ENCODE peak calls at places on chromosomes 16 and 17, in four cellular contexts. Z, W, P and M are unnamed samples.

GRCh38 chr17:27466376-27466747 is 10.1 kb downstream of the KSR1 start:
- DNase-seq in Z (no peak), W (peak; percentile 36), P (peak; percentile 54), M (no peak)

GRCh38 chr17:72360386-72360940 is 239.6 kb downstream of the SOX9 start:
- DNase-seq in Z (no peak), W (no peak), P (no peak), M (no peak)

GRCh38 chr16:81170824-81171223 is 67.7 kb upstream of the BCO1 start:
- DNase-seq in Z (no peak), W (no peak), P (no peak), M (no peak)

GRCh38 chr17:60153606-60154355 is 4.0 kb downstream of the CA4 start:
- DNase-seq in Z (no peak), W (no peak), P (peak; percentile 28), M (no peak)

GRCh38 chr17:79808763-79809529 is 12.1 kb upstream of the CBX8 start:
- DNase-seq in Z (no peak), W (no peak), P (no peak), M (peak; percentile 36)

GRCh38 chr16:83826146-83826913 is 18.6 kb downstream of the HSBP1 start:
- DNase-seq in Z (peak; percentile 80), W (peak; percentile 65), P (peak; percentile 91), M (peak; percentile 88)

GRCh38 chr16:2184346-2184745 is 12.1 kb downstream of the CASKIN1 start:
- DNase-seq in Z (no peak), W (no peak), P (no peak), M (no peak)

GRCh38 chr17:16986391-16986790 is 14.5 kb upstream of the TNFRSF13B start:
- DNase-seq in Z (no peak), W (no peak), P (no peak), M (no peak)

GRCh38 chr17:10646393-10646990 is 10.6 kb downstream of the MYH3 start:
- DNase-seq in Z (peak; percentile 67), W (peak; percentile 64), P (no peak), M (no peak)

GRCh38 chr17:35079547-35079946 is 16.0 kb upstream of the RFFL start:
- DNase-seq in Z (no peak), W (no peak), P (no peak), M (no peak)

GRCh38 chr17:29458066-29458465 is 67.9 kb downstream of the TAOK1 start:
- DNase-seq in Z (no peak), W (no peak), P (no peak), M (no peak)

GRCh38 chr17:77800832-77801231 is 157.7 kb upstream of the TNRC6C start:
- DNase-seq in Z (no peak), W (no peak), P (no peak), M (no peak)

GRCh38 chr17:9817086-9817485 is 4.8 kb downstream of the GSG1L2 start:
- DNase-seq in Z (no peak), W (no peak), P (no peak), M (peak; percentile 36)

GRCh38 chr16:77410449-77410848 is 24.4 kb downstream of the ADAMTS18 start:
- DNase-seq in Z (no peak), W (no peak), P (no peak), M (no peak)

GRCh38 chr17:75548839-75549238 is 23.3 kb downstream of the LLGL2 start:
- DNase-seq in Z (no peak), W (no peak), P (no peak), M (no peak)

GRCh38 chr17:29665480-29665807 is 42.7 kb upstream of the CORO6 start:
- DNase-seq in Z (no peak), W (no peak), P (no peak), M (no peak)

GRCh38 chr16:85592700-85593502 is 20.2 kb upstream of the GSE1 start:
- DNase-seq in Z (no peak), W (no peak), P (no peak), M (no peak)

GRCh38 chr16:3656491-3657468 is 2.3 kb downstream of the DNASE1 start:
- DNase-seq in Z (no peak), W (no peak), P (peak; percentile 43), M (no peak)

GRCh38 chr16:30867747-30868146 is 26.1 kb downstream of the BCL7C start:
- DNase-seq in Z (no peak), W (no peak), P (no peak), M (no peak)

GRCh38 chr16:11698271-11698689 is 30.0 kb downstream of the SNN start:
- DNase-seq in Z (no peak), W (no peak), P (no peak), M (no peak)

GRCh38 chr17:30031214-30031869 is 85.3 kb upstream of the NSRP1 start:
- DNase-seq in Z (no peak), W (no peak), P (no peak), M (no peak)

GRCh38 chr17:18093616-18094408 is 6.1 kb downstream of the DRG2 start:
- DNase-seq in Z (peak; percentile 45), W (peak; percentile 50), P (no peak), M (no peak)

GRCh38 chr17:58275417-58275816 is 5.3 kb downstream of the MPO start:
- DNase-seq in Z (no peak), W (no peak), P (no peak), M (no peak)

GRCh38 chr17:8051831-8052230 is 13.0 kb downstream of the ALOX15B start:
- DNase-seq in Z (no peak), W (no peak), P (peak; percentile 34), M (no peak)

GRCh38 chr16:80467961-80468360 is 72.8 kb upstream of the DYNLRB2 start:
- DNase-seq in Z (no peak), W (no peak), P (no peak), M (no peak)

GRCh38 chr16:25108054-25108453 is 3.5 kb upstream of the LCMT1 start:
- DNase-seq in Z (no peak), W (no peak), P (no peak), M (no peak)

GRCh38 chr16:86862596-86862995 is 284.2 kb downstream of the FOXL1 start:
- DNase-seq in Z (peak; percentile 20), W (peak; percentile 80), P (no peak), M (no peak)

GRCh38 chr16:69662901-69663300 is 63.5 kb downstream of the NQO1 start:
- DNase-seq in Z (no peak), W (peak; percentile 52), P (no peak), M (no peak)
- H3K36me3 ChIP-seq in Z (peaks cover 74% of the 10 kb centered on the region), W (peaks cover 5% of the 10 kb centered on the region), P (peaks cover 64% of the 10 kb centered on the region), M (no peaks in the 10 kb centered on the region)

GRCh38 chr16:70765491-70765890 is 35.5 kb downstream of the VAC14 start:
- DNase-seq in Z (no peak), W (no peak), P (no peak), M (no peak)
- H3K36me3 ChIP-seq in Z (peaks cover 21% of the 10 kb centered on the region), W (no peaks in the 10 kb centered on the region), P (peaks cover 43% of the 10 kb centered on the region), M (peaks cover 52% of the 10 kb centered on the region)

DNA sequence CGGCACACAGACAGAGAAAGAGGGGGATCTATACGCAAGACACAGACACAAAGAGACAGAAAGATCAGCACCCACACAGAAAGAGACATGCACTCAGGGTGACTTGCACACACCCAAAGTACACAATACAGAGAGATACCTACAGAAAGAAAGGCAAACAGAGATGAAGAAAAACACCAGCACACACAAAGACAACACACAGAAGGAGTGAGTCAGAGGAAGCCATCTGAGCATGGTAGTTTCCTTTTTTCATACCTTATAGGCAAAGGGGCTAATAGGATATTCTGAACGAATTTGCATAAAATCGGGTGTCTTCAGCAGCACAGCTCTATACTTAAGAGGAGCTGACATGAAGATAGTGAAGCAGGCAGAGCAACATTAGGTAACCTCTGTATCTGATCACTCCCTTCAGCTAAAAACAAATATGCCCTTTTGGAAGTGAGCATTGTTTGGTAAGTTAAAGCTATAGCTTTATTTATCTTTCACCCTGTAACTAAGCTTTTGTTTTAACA is 198.6 kb downstream of the AATF start:
- DNase-seq in Z (no peak), W (peak; percentile 81), P (no peak), M (no peak)
- H3K36me3 ChIP-seq in Z (peaks cover 11% of the 10 kb centered on the region), W (peaks cover 5% of the 10 kb centered on the region), P (peaks cover 12% of the 10 kb centered on the region), M (peaks cover 19% of the 10 kb centered on the region)

DNA sequence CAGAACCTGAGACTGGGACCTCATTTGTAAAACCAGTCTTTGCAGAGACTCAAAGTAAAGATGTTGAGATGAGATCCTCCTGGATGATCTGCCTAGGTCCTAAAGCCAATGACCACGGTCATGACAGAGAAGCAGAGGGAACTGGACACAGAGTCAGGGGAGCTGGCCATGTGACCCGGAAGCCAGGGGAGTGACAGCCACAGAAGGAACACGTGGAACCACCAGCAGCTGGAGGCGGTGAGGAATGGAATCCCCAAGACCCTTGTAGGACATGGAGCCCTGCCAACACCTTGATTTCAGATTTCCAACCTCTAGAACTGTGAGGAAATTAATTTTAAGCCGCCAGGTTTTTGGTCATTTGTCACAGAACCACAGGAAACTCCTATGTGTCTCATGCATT is 37.0 kb downstream of the USP22 start:
- DNase-seq in Z (no peak), W (no peak), P (peak; percentile 3), M (no peak)
- H3K36me3 ChIP-seq in Z (peaks cover 99% of the 10 kb centered on the region), W (peaks cover 61% of the 10 kb centered on the region), P (peaks cover 98% of the 10 kb centered on the region), M (peaks cover 100% of the 10 kb centered on the region)

DNA sequence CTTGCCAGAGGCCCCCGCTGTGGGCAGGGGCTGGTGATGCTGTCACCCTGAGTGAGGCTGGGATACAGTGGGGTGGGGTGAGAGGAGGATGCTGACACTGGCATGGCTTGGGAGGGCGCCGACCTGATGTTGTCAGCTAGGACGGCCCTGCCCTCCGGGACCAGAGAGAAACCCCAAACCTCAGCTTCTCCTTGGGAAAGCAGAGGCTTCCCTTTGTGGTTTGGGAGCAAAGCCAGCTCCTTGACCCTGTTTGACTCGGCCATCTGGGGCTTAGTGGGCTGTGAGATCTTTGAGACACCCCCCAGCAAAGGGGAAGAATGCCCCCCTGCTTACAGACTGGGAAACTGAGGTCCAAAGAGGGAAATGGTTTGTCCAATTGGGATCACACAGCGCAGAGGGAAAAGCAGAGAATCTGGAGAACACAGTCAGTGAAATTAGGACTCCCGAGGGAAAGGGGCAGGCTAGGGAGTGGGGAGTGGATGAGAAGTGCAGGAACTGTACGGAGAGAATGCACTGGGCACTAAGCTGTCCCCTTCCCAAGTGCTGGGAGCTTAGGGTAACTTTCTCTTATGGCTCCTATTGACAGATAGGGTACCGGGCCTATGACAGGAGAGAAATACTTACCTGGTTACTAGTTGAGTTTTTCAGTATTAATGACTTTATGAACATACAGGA is 40.7 kb upstream of the DLX4 start:
- DNase-seq in Z (no peak), W (no peak), P (no peak), M (no peak)
- H3K36me3 ChIP-seq in Z (no peaks in the 10 kb centered on the region), W (no peaks in the 10 kb centered on the region), P (no peaks in the 10 kb centered on the region), M (no peaks in the 10 kb centered on the region)

GRCh38 chr16:64132190-64132589 is 989.7 kb downstream of the CDH11 start:
- DNase-seq in Z (no peak), W (no peak), P (no peak), M (no peak)

GRCh38 chr16:64132686-64133085 is 989.2 kb downstream of the CDH11 start:
- DNase-seq in Z (no peak), W (no peak), P (no peak), M (no peak)

GRCh38 chr16:64130140-64130539 is 991.7 kb downstream of the CDH11 start:
- DNase-seq in Z (no peak), W (no peak), P (no peak), M (no peak)

GRCh38 chr16:64133396-64133795 is 988.5 kb downstream of the CDH11 start:
- DNase-seq in Z (no peak), W (no peak), P (no peak), M (no peak)

GRCh38 chr16:64131423-64131822 is 990.4 kb downstream of the CDH11 start:
- DNase-seq in Z (no peak), W (no peak), P (no peak), M (no peak)
- H3K36me3 ChIP-seq in Z (no peaks in the 10 kb centered on the region), W (no peaks in the 10 kb centered on the region), P (no peaks in the 10 kb centered on the region), M (no peaks in the 10 kb centered on the region)

DNA sequence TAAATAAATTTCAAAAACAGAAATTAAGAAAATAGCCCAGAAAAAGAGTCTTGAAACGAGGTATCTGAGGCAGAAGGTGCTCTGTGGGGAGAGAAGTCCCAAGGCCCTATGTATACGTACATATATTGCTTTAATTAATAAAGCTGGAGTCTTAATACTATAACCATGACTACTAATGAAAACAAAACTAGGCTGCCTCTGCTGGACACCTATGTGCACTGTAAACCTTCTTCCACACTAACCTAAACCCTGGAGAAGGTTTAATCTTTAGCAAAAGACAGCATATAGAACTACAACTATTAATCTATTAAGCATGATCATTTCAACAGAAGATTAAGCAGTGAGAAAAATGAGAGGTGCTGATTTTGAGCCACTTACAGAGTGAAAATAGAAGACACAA is 153.9 kb upstream of the C17orf78 start:
- DNase-seq in Z (no peak), W (no peak), P (no peak), M (no peak)
- H3K36me3 ChIP-seq in Z (peaks cover 72% of the 10 kb centered on the region), W (peaks cover 26% of the 10 kb centered on the region), P (peaks cover 61% of the 10 kb centered on the region), M (peaks cover 57% of the 10 kb centered on the region)